ENCODE peak calls at places on chromosomes 1 and 21, in ten cellular contexts. One of them, this sample, is unnamed.

GRCh38 chr21:41428847-41429246 is 2.8 kb downstream of the MX1 start:
- DNase-seq in thyroid gland: no peak
- DNase-seq in activated CD4-positive, alpha-beta T cell treated with anti-CD3 and anti-CD28 coated beads for 36 hours: no peak
- DNase-seq in CD8-positive, alpha-beta memory T cell: no peak
- DNase-seq in D721Med: no peak
- DNase-seq in activated CD4-positive, alpha-beta memory T cell treated with anti-CD3 and anti-CD28 coated beads for 36 hours: no peak
- DNase-seq in NCI-H1930: no peak
- DNase-seq in NCI-H1105 treated with DMSO at 0.1 percent for 48 hours: no peak
- DNase-seq in A549: no peak
- DNase-seq in naive thymus-derived CD4-positive, alpha-beta T cell: no peak
- DNase-seq in this sample: no peak

GRCh38 chr1:47424336-47424982 is 8.4 kb downstream of the FOXE3 start:
- DNase-seq in NCI-H1930: peak
- DNase-seq in D721Med: no peak
- DNase-seq in A549: peak
- DNase-seq in thyroid gland: no peak
- DNase-seq in naive thymus-derived CD4-positive, alpha-beta T cell: no peak
- DNase-seq in activated CD4-positive, alpha-beta memory T cell treated with anti-CD3 and anti-CD28 coated beads for 36 hours: no peak
- DNase-seq in CD8-positive, alpha-beta memory T cell: no peak
- DNase-seq in activated CD4-positive, alpha-beta T cell treated with anti-CD3 and anti-CD28 coated beads for 36 hours: peak
- DNase-seq in NCI-H1105 treated with DMSO at 0.1 percent for 48 hours: peak
- DNase-seq in this sample: no peak

GRCh38 chr1:233730809-233731208 is 116.9 kb downstream of the KCNK1 start:
- DNase-seq in D721Med: no peak
- DNase-seq in thyroid gland: peak
- DNase-seq in naive thymus-derived CD4-positive, alpha-beta T cell: no peak
- DNase-seq in NCI-H1105 treated with DMSO at 0.1 percent for 48 hours: no peak
- DNase-seq in CD8-positive, alpha-beta memory T cell: no peak
- DNase-seq in activated CD4-positive, alpha-beta T cell treated with anti-CD3 and anti-CD28 coated beads for 36 hours: no peak
- DNase-seq in NCI-H1930: no peak
- DNase-seq in activated CD4-positive, alpha-beta memory T cell treated with anti-CD3 and anti-CD28 coated beads for 36 hours: no peak
- DNase-seq in A549: no peak
- DNase-seq in this sample: no peak

GRCh38 chr21:20882462-20883415 is 115.5 kb upstream of the NCAM2 start:
- DNase-seq in activated CD4-positive, alpha-beta T cell treated with anti-CD3 and anti-CD28 coated beads for 36 hours: peak
- DNase-seq in NCI-H1105 treated with DMSO at 0.1 percent for 48 hours: peak
- DNase-seq in D721Med: no peak
- DNase-seq in NCI-H1930: no peak
- DNase-seq in A549: no peak
- DNase-seq in CD8-positive, alpha-beta memory T cell: no peak
- DNase-seq in activated CD4-positive, alpha-beta memory T cell treated with anti-CD3 and anti-CD28 coated beads for 36 hours: peak
- DNase-seq in thyroid gland: peak
- DNase-seq in naive thymus-derived CD4-positive, alpha-beta T cell: no peak
- DNase-seq in this sample: peak

GRCh38 chr1:226551299-226551698 is 2.7 kb downstream of the STUM start:
- DNase-seq in A549: no peak
- DNase-seq in activated CD4-positive, alpha-beta T cell treated with anti-CD3 and anti-CD28 coated beads for 36 hours: no peak
- DNase-seq in activated CD4-positive, alpha-beta memory T cell treated with anti-CD3 and anti-CD28 coated beads for 36 hours: no peak
- DNase-seq in naive thymus-derived CD4-positive, alpha-beta T cell: no peak
- DNase-seq in D721Med: no peak
- DNase-seq in CD8-positive, alpha-beta memory T cell: no peak
- DNase-seq in thyroid gland: no peak
- DNase-seq in NCI-H1105 treated with DMSO at 0.1 percent for 48 hours: peak
- DNase-seq in NCI-H1930: no peak
- DNase-seq in this sample: no peak

GRCh38 chr1:941588-942383 is 17.3 kb downstream of the NOC2L start:
- DNase-seq in thyroid gland: no peak
- DNase-seq in D721Med: no peak
- DNase-seq in activated CD4-positive, alpha-beta T cell treated with anti-CD3 and anti-CD28 coated beads for 36 hours: peak
- DNase-seq in naive thymus-derived CD4-positive, alpha-beta T cell: no peak
- DNase-seq in activated CD4-positive, alpha-beta memory T cell treated with anti-CD3 and anti-CD28 coated beads for 36 hours: no peak
- DNase-seq in CD8-positive, alpha-beta memory T cell: no peak
- DNase-seq in NCI-H1930: peak
- DNase-seq in A549: peak
- DNase-seq in NCI-H1105 treated with DMSO at 0.1 percent for 48 hours: peak
- DNase-seq in this sample: no peak

GRCh38 chr1:228082975-228083870 is 715 bp downstream of the ARF1 start:
- DNase-seq in CD8-positive, alpha-beta memory T cell: no peak
- DNase-seq in NCI-H1930: no peak
- DNase-seq in D721Med: no peak
- DNase-seq in activated CD4-positive, alpha-beta T cell treated with anti-CD3 and anti-CD28 coated beads for 36 hours: peak
- DNase-seq in NCI-H1105 treated with DMSO at 0.1 percent for 48 hours: no peak
- DNase-seq in activated CD4-positive, alpha-beta memory T cell treated with anti-CD3 and anti-CD28 coated beads for 36 hours: peak
- DNase-seq in thyroid gland: peak
- DNase-seq in naive thymus-derived CD4-positive, alpha-beta T cell: peak
- DNase-seq in A549: no peak
- DNase-seq in this sample: no peak

GRCh38 chr21:22791986-22792560 is 1793.9 kb downstream of the NCAM2 start:
- DNase-seq in A549: peak
- DNase-seq in NCI-H1105 treated with DMSO at 0.1 percent for 48 hours: peak
- DNase-seq in CD8-positive, alpha-beta memory T cell: peak
- DNase-seq in activated CD4-positive, alpha-beta memory T cell treated with anti-CD3 and anti-CD28 coated beads for 36 hours: no peak
- DNase-seq in naive thymus-derived CD4-positive, alpha-beta T cell: peak
- DNase-seq in NCI-H1930: peak
- DNase-seq in activated CD4-positive, alpha-beta T cell treated with anti-CD3 and anti-CD28 coated beads for 36 hours: peak
- DNase-seq in D721Med: no peak
- DNase-seq in thyroid gland: peak
- DNase-seq in this sample: peak

GRCh38 chr1:91929246-91929645 is 20.0 kb upstream of the BRDT start:
- DNase-seq in CD8-positive, alpha-beta memory T cell: no peak
- DNase-seq in D721Med: no peak
- DNase-seq in NCI-H1105 treated with DMSO at 0.1 percent for 48 hours: no peak
- DNase-seq in activated CD4-positive, alpha-beta T cell treated with anti-CD3 and anti-CD28 coated beads for 36 hours: no peak
- DNase-seq in naive thymus-derived CD4-positive, alpha-beta T cell: no peak
- DNase-seq in NCI-H1930: no peak
- DNase-seq in thyroid gland: peak
- DNase-seq in activated CD4-positive, alpha-beta memory T cell treated with anti-CD3 and anti-CD28 coated beads for 36 hours: no peak
- DNase-seq in A549: no peak
- DNase-seq in this sample: no peak

GRCh38 chr1:151565500-151566189 is 25.5 kb downstream of the TUFT1 start:
- DNase-seq in thyroid gland: no peak
- DNase-seq in A549: no peak
- DNase-seq in naive thymus-derived CD4-positive, alpha-beta T cell: no peak
- DNase-seq in activated CD4-positive, alpha-beta memory T cell treated with anti-CD3 and anti-CD28 coated beads for 36 hours: no peak
- DNase-seq in activated CD4-positive, alpha-beta T cell treated with anti-CD3 and anti-CD28 coated beads for 36 hours: no peak
- DNase-seq in NCI-H1930: no peak
- DNase-seq in NCI-H1105 treated with DMSO at 0.1 percent for 48 hours: no peak
- DNase-seq in D721Med: no peak
- DNase-seq in CD8-positive, alpha-beta memory T cell: no peak
- DNase-seq in this sample: no peak

GRCh38 chr1:24635195-24635843 is 7.8 kb upstream of the SRRM1 start:
- DNase-seq in activated CD4-positive, alpha-beta memory T cell treated with anti-CD3 and anti-CD28 coated beads for 36 hours: no peak
- DNase-seq in NCI-H1930: no peak
- DNase-seq in CD8-positive, alpha-beta memory T cell: peak
- DNase-seq in thyroid gland: no peak
- DNase-seq in naive thymus-derived CD4-positive, alpha-beta T cell: peak
- DNase-seq in activated CD4-positive, alpha-beta T cell treated with anti-CD3 and anti-CD28 coated beads for 36 hours: no peak
- DNase-seq in D721Med: peak
- DNase-seq in NCI-H1105 treated with DMSO at 0.1 percent for 48 hours: peak
- DNase-seq in A549: peak
- DNase-seq in this sample: no peak

GRCh38 chr1:185044387-185044786 is 971 bp upstream of the RNF2 start:
- DNase-seq in activated CD4-positive, alpha-beta memory T cell treated with anti-CD3 and anti-CD28 coated beads for 36 hours: no peak
- DNase-seq in naive thymus-derived CD4-positive, alpha-beta T cell: peak
- DNase-seq in thyroid gland: no peak
- DNase-seq in CD8-positive, alpha-beta memory T cell: no peak
- DNase-seq in NCI-H1930: no peak
- DNase-seq in NCI-H1105 treated with DMSO at 0.1 percent for 48 hours: no peak
- DNase-seq in activated CD4-positive, alpha-beta T cell treated with anti-CD3 and anti-CD28 coated beads for 36 hours: no peak
- DNase-seq in A549: no peak
- DNase-seq in D721Med: no peak
- DNase-seq in this sample: no peak

GRCh38 chr1:43382027-43382771 is 7.4 kb downstream of the MED8 start:
- DNase-seq in thyroid gland: no peak
- DNase-seq in A549: no peak
- DNase-seq in NCI-H1930: no peak
- DNase-seq in NCI-H1105 treated with DMSO at 0.1 percent for 48 hours: peak
- DNase-seq in CD8-positive, alpha-beta memory T cell: no peak
- DNase-seq in activated CD4-positive, alpha-beta memory T cell treated with anti-CD3 and anti-CD28 coated beads for 36 hours: no peak
- DNase-seq in activated CD4-positive, alpha-beta T cell treated with anti-CD3 and anti-CD28 coated beads for 36 hours: no peak
- DNase-seq in D721Med: no peak
- DNase-seq in naive thymus-derived CD4-positive, alpha-beta T cell: no peak
- DNase-seq in this sample: no peak

GRCh38 chr21:41361786-41362604 is at the start of gene MX2:
- DNase-seq in activated CD4-positive, alpha-beta memory T cell treated with anti-CD3 and anti-CD28 coated beads for 36 hours: peak
- DNase-seq in NCI-H1105 treated with DMSO at 0.1 percent for 48 hours: no peak
- DNase-seq in thyroid gland: peak
- DNase-seq in CD8-positive, alpha-beta memory T cell: peak
- DNase-seq in activated CD4-positive, alpha-beta T cell treated with anti-CD3 and anti-CD28 coated beads for 36 hours: peak
- DNase-seq in A549: no peak
- DNase-seq in naive thymus-derived CD4-positive, alpha-beta T cell: peak
- DNase-seq in NCI-H1930: no peak
- DNase-seq in D721Med: no peak
- DNase-seq in this sample: no peak

GRCh38 chr1:46612937-46613660 is 3.5 kb downstream of the MOB3C start:
- DNase-seq in activated CD4-positive, alpha-beta memory T cell treated with anti-CD3 and anti-CD28 coated beads for 36 hours: no peak
- DNase-seq in thyroid gland: no peak
- DNase-seq in D721Med: no peak
- DNase-seq in activated CD4-positive, alpha-beta T cell treated with anti-CD3 and anti-CD28 coated beads for 36 hours: no peak
- DNase-seq in NCI-H1930: no peak
- DNase-seq in naive thymus-derived CD4-positive, alpha-beta T cell: no peak
- DNase-seq in CD8-positive, alpha-beta memory T cell: no peak
- DNase-seq in NCI-H1105 treated with DMSO at 0.1 percent for 48 hours: no peak
- DNase-seq in A549: no peak
- DNase-seq in this sample: no peak